ENCODE peak calls at places on chromosomes 11 and 22, in nine cellular contexts. One of them, this sample, is unnamed.

GRCh38 chr11:127037001-127037400 is 36.4 kb upstream of the KIRREL3 start:
- DNase-seq in NCI-H1417: no peak
- DNase-seq in stimulated activated CD4-positive, alpha-beta T cell treated with anti-CD3 and anti-CD28 coated beads, Interleukin-4, amount 100 ng/mL, for 4 hours: no peak
- DNase-seq in bronchial epithelial cell: no peak
- DNase-seq in activated CD4-positive, alpha-beta T cell treated with anti-CD3 and anti-CD28 coated beads, Interleukin-2, amount 50 U/mL, for 1 hour: no peak
- DNase-seq in T47D: no peak
- DNase-seq in neural crest cell: no peak
- DNase-seq in Ammon's horn: no peak
- DNase-seq in SW480: no peak
- DNase-seq in this sample: no peak

GRCh38 chr22:49140921-49141680 is 686.6 kb downstream of the BRD1 start:
- DNase-seq in bronchial epithelial cell: no peak
- DNase-seq in NCI-H1417: no peak
- DNase-seq in neural crest cell: no peak
- DNase-seq in Ammon's horn: no peak
- DNase-seq in SW480: no peak
- DNase-seq in T47D: no peak
- DNase-seq in activated CD4-positive, alpha-beta T cell treated with anti-CD3 and anti-CD28 coated beads, Interleukin-2, amount 50 U/mL, for 1 hour: no peak
- DNase-seq in stimulated activated CD4-positive, alpha-beta T cell treated with anti-CD3 and anti-CD28 coated beads, Interleukin-4, amount 100 ng/mL, for 4 hours: no peak
- DNase-seq in this sample: no peak

GRCh38 chr22:32245042-32245441 is 10.1 kb downstream of the SLC5A4 start:
- DNase-seq in T47D: no peak
- DNase-seq in SW480: peak
- DNase-seq in stimulated activated CD4-positive, alpha-beta T cell treated with anti-CD3 and anti-CD28 coated beads, Interleukin-4, amount 100 ng/mL, for 4 hours: no peak
- DNase-seq in Ammon's horn: no peak
- DNase-seq in bronchial epithelial cell: no peak
- DNase-seq in neural crest cell: no peak
- DNase-seq in NCI-H1417: no peak
- DNase-seq in activated CD4-positive, alpha-beta T cell treated with anti-CD3 and anti-CD28 coated beads, Interleukin-2, amount 50 U/mL, for 1 hour: no peak
- DNase-seq in this sample: no peak

GRCh38 chr11:111764621-111765020 is 1.6 kb downstream of the PPP2R1B start:
- DNase-seq in bronchial epithelial cell: no peak
- DNase-seq in NCI-H1417: no peak
- DNase-seq in T47D: no peak
- DNase-seq in SW480: no peak
- DNase-seq in Ammon's horn: no peak
- DNase-seq in activated CD4-positive, alpha-beta T cell treated with anti-CD3 and anti-CD28 coated beads, Interleukin-2, amount 50 U/mL, for 1 hour: no peak
- DNase-seq in neural crest cell: no peak
- DNase-seq in stimulated activated CD4-positive, alpha-beta T cell treated with anti-CD3 and anti-CD28 coated beads, Interleukin-4, amount 100 ng/mL, for 4 hours: no peak
- DNase-seq in this sample: no peak

GRCh38 chr22:20652130-20652529 is 121.8 kb upstream of the SERPIND1 start:
- DNase-seq in stimulated activated CD4-positive, alpha-beta T cell treated with anti-CD3 and anti-CD28 coated beads, Interleukin-4, amount 100 ng/mL, for 4 hours: no peak
- DNase-seq in NCI-H1417: no peak
- DNase-seq in T47D: no peak
- DNase-seq in activated CD4-positive, alpha-beta T cell treated with anti-CD3 and anti-CD28 coated beads, Interleukin-2, amount 50 U/mL, for 1 hour: no peak
- DNase-seq in SW480: no peak
- DNase-seq in Ammon's horn: no peak
- DNase-seq in neural crest cell: no peak
- DNase-seq in bronchial epithelial cell: no peak
- DNase-seq in this sample: no peak

GRCh38 chr11:292211-293121 is 3.5 kb downstream of the PGGHG start:
- DNase-seq in bronchial epithelial cell: no peak
- DNase-seq in Ammon's horn: no peak
- DNase-seq in T47D: no peak
- DNase-seq in SW480: no peak
- DNase-seq in NCI-H1417: no peak
- DNase-seq in neural crest cell: no peak
- DNase-seq in stimulated activated CD4-positive, alpha-beta T cell treated with anti-CD3 and anti-CD28 coated beads, Interleukin-4, amount 100 ng/mL, for 4 hours: no peak
- DNase-seq in activated CD4-positive, alpha-beta T cell treated with anti-CD3 and anti-CD28 coated beads, Interleukin-2, amount 50 U/mL, for 1 hour: no peak
- DNase-seq in this sample: no peak

GRCh38 chr11:50170115-50170514 is 137.4 kb downstream of the OR4C45 start:
- DNase-seq in Ammon's horn: no peak
- DNase-seq in bronchial epithelial cell: no peak
- DNase-seq in SW480: no peak
- DNase-seq in neural crest cell: no peak
- DNase-seq in T47D: no peak
- DNase-seq in stimulated activated CD4-positive, alpha-beta T cell treated with anti-CD3 and anti-CD28 coated beads, Interleukin-4, amount 100 ng/mL, for 4 hours: no peak
- DNase-seq in NCI-H1417: no peak
- DNase-seq in activated CD4-positive, alpha-beta T cell treated with anti-CD3 and anti-CD28 coated beads, Interleukin-2, amount 50 U/mL, for 1 hour: no peak
- DNase-seq in this sample: no peak

GRCh38 chr11:210122-210802 is 2.8 kb downstream of the RIC8A start:
- DNase-seq in neural crest cell: no peak
- DNase-seq in activated CD4-positive, alpha-beta T cell treated with anti-CD3 and anti-CD28 coated beads, Interleukin-2, amount 50 U/mL, for 1 hour: no peak
- DNase-seq in stimulated activated CD4-positive, alpha-beta T cell treated with anti-CD3 and anti-CD28 coated beads, Interleukin-4, amount 100 ng/mL, for 4 hours: no peak
- DNase-seq in Ammon's horn: no peak
- DNase-seq in bronchial epithelial cell: peak
- DNase-seq in SW480: no peak
- DNase-seq in T47D: no peak
- DNase-seq in NCI-H1417: no peak
- DNase-seq in this sample: peak

GRCh38 chr11:107931206-107931605 is 3.0 kb downstream of the RAB39A start:
- DNase-seq in stimulated activated CD4-positive, alpha-beta T cell treated with anti-CD3 and anti-CD28 coated beads, Interleukin-4, amount 100 ng/mL, for 4 hours: no peak
- DNase-seq in Ammon's horn: no peak
- DNase-seq in SW480: no peak
- DNase-seq in T47D: no peak
- DNase-seq in activated CD4-positive, alpha-beta T cell treated with anti-CD3 and anti-CD28 coated beads, Interleukin-2, amount 50 U/mL, for 1 hour: no peak
- DNase-seq in neural crest cell: no peak
- DNase-seq in bronchial epithelial cell: peak
- DNase-seq in NCI-H1417: no peak
- DNase-seq in this sample: no peak

GRCh38 chr22:19693981-19694670 is 20.2 kb upstream of the SEPTIN5 start:
- DNase-seq in stimulated activated CD4-positive, alpha-beta T cell treated with anti-CD3 and anti-CD28 coated beads, Interleukin-4, amount 100 ng/mL, for 4 hours: no peak
- DNase-seq in neural crest cell: no peak
- DNase-seq in bronchial epithelial cell: no peak
- DNase-seq in activated CD4-positive, alpha-beta T cell treated with anti-CD3 and anti-CD28 coated beads, Interleukin-2, amount 50 U/mL, for 1 hour: no peak
- DNase-seq in Ammon's horn: no peak
- DNase-seq in NCI-H1417: no peak
- DNase-seq in SW480: no peak
- DNase-seq in T47D: no peak
- DNase-seq in this sample: no peak

GRCh38 chr22:22072169-22072836 is 89.7 kb upstream of the TOP3B start:
- DNase-seq in Ammon's horn: no peak
- DNase-seq in bronchial epithelial cell: no peak
- DNase-seq in activated CD4-positive, alpha-beta T cell treated with anti-CD3 and anti-CD28 coated beads, Interleukin-2, amount 50 U/mL, for 1 hour: no peak
- DNase-seq in T47D: no peak
- DNase-seq in SW480: no peak
- DNase-seq in stimulated activated CD4-positive, alpha-beta T cell treated with anti-CD3 and anti-CD28 coated beads, Interleukin-4, amount 100 ng/mL, for 4 hours: no peak
- DNase-seq in neural crest cell: no peak
- DNase-seq in NCI-H1417: no peak
- DNase-seq in this sample: no peak

GRCh38 chr11:45800261-45800660 is 4.7 kb upstream of the SLC35C1 start:
- DNase-seq in activated CD4-positive, alpha-beta T cell treated with anti-CD3 and anti-CD28 coated beads, Interleukin-2, amount 50 U/mL, for 1 hour: no peak
- DNase-seq in Ammon's horn: no peak
- DNase-seq in stimulated activated CD4-positive, alpha-beta T cell treated with anti-CD3 and anti-CD28 coated beads, Interleukin-4, amount 100 ng/mL, for 4 hours: no peak
- DNase-seq in neural crest cell: no peak
- DNase-seq in NCI-H1417: no peak
- DNase-seq in bronchial epithelial cell: no peak
- DNase-seq in SW480: no peak
- DNase-seq in T47D: no peak
- DNase-seq in this sample: no peak

GRCh38 chr11:65150513-65151271 is 16.4 kb upstream of the SYVN1 start:
- DNase-seq in NCI-H1417: peak
- DNase-seq in Ammon's horn: peak
- DNase-seq in activated CD4-positive, alpha-beta T cell treated with anti-CD3 and anti-CD28 coated beads, Interleukin-2, amount 50 U/mL, for 1 hour: no peak
- DNase-seq in neural crest cell: no peak
- DNase-seq in SW480: peak
- DNase-seq in bronchial epithelial cell: peak
- DNase-seq in T47D: peak
- DNase-seq in stimulated activated CD4-positive, alpha-beta T cell treated with anti-CD3 and anti-CD28 coated beads, Interleukin-4, amount 100 ng/mL, for 4 hours: no peak
- DNase-seq in this sample: no peak

GRCh38 chr11:47020793-47021624 is 84.4 kb downstream of the CSTPP1 start:
- DNase-seq in stimulated activated CD4-positive, alpha-beta T cell treated with anti-CD3 and anti-CD28 coated beads, Interleukin-4, amount 100 ng/mL, for 4 hours: no peak
- DNase-seq in activated CD4-positive, alpha-beta T cell treated with anti-CD3 and anti-CD28 coated beads, Interleukin-2, amount 50 U/mL, for 1 hour: no peak
- DNase-seq in bronchial epithelial cell: no peak
- DNase-seq in T47D: no peak
- DNase-seq in Ammon's horn: no peak
- DNase-seq in SW480: no peak
- DNase-seq in NCI-H1417: peak
- DNase-seq in neural crest cell: no peak
- DNase-seq in this sample: no peak

GRCh38 chr11:82714346-82715174 is 19.1 kb downstream of the FAM181B start:
- DNase-seq in NCI-H1417: no peak
- DNase-seq in Ammon's horn: no peak
- DNase-seq in neural crest cell: no peak
- DNase-seq in stimulated activated CD4-positive, alpha-beta T cell treated with anti-CD3 and anti-CD28 coated beads, Interleukin-4, amount 100 ng/mL, for 4 hours: no peak
- DNase-seq in T47D: no peak
- DNase-seq in bronchial epithelial cell: no peak
- DNase-seq in SW480: no peak
- DNase-seq in activated CD4-positive, alpha-beta T cell treated with anti-CD3 and anti-CD28 coated beads, Interleukin-2, amount 50 U/mL, for 1 hour: no peak
- DNase-seq in this sample: no peak

GRCh38 chr22:49028111-49028510 is 799.6 kb downstream of the BRD1 start:
- DNase-seq in Ammon's horn: no peak
- DNase-seq in bronchial epithelial cell: no peak
- DNase-seq in activated CD4-positive, alpha-beta T cell treated with anti-CD3 and anti-CD28 coated beads, Interleukin-2, amount 50 U/mL, for 1 hour: no peak
- DNase-seq in T47D: no peak
- DNase-seq in NCI-H1417: no peak
- DNase-seq in neural crest cell: no peak
- DNase-seq in SW480: no peak
- DNase-seq in stimulated activated CD4-positive, alpha-beta T cell treated with anti-CD3 and anti-CD28 coated beads, Interleukin-4, amount 100 ng/mL, for 4 hours: no peak
- DNase-seq in this sample: no peak

GRCh38 chr11:80103149-80103859 is 662.5 kb upstream of the TENM4 start:
- DNase-seq in neural crest cell: no peak
- DNase-seq in stimulated activated CD4-positive, alpha-beta T cell treated with anti-CD3 and anti-CD28 coated beads, Interleukin-4, amount 100 ng/mL, for 4 hours: no peak
- DNase-seq in T47D: no peak
- DNase-seq in SW480: peak
- DNase-seq in Ammon's horn: no peak
- DNase-seq in activated CD4-positive, alpha-beta T cell treated with anti-CD3 and anti-CD28 coated beads, Interleukin-2, amount 50 U/mL, for 1 hour: no peak
- DNase-seq in NCI-H1417: no peak
- DNase-seq in bronchial epithelial cell: peak
- DNase-seq in this sample: no peak

GRCh38 chr11:134024420-134025085 is 44.3 kb upstream of the JAM3 start:
- DNase-seq in SW480: no peak
- DNase-seq in T47D: no peak
- DNase-seq in neural crest cell: no peak
- DNase-seq in activated CD4-positive, alpha-beta T cell treated with anti-CD3 and anti-CD28 coated beads, Interleukin-2, amount 50 U/mL, for 1 hour: no peak
- DNase-seq in stimulated activated CD4-positive, alpha-beta T cell treated with anti-CD3 and anti-CD28 coated beads, Interleukin-4, amount 100 ng/mL, for 4 hours: no peak
- DNase-seq in NCI-H1417: peak
- DNase-seq in Ammon's horn: no peak
- DNase-seq in bronchial epithelial cell: peak
- DNase-seq in this sample: no peak

GRCh38 chr11:132576706-132577105 is 955.6 kb downstream of the OPCML start:
- DNase-seq in NCI-H1417: no peak
- DNase-seq in bronchial epithelial cell: peak
- DNase-seq in Ammon's horn: no peak
- DNase-seq in activated CD4-positive, alpha-beta T cell treated with anti-CD3 and anti-CD28 coated beads, Interleukin-2, amount 50 U/mL, for 1 hour: no peak
- DNase-seq in T47D: no peak
- DNase-seq in stimulated activated CD4-positive, alpha-beta T cell treated with anti-CD3 and anti-CD28 coated beads, Interleukin-4, amount 100 ng/mL, for 4 hours: no peak
- DNase-seq in neural crest cell: no peak
- DNase-seq in SW480: peak
- DNase-seq in this sample: peak

GRCh38 chr11:120022617-120023016 is 115.3 kb downstream of the TRIM29 start:
- DNase-seq in neural crest cell: no peak
- DNase-seq in SW480: no peak
- DNase-seq in stimulated activated CD4-positive, alpha-beta T cell treated with anti-CD3 and anti-CD28 coated beads, Interleukin-4, amount 100 ng/mL, for 4 hours: no peak
- DNase-seq in T47D: no peak
- DNase-seq in Ammon's horn: no peak
- DNase-seq in activated CD4-positive, alpha-beta T cell treated with anti-CD3 and anti-CD28 coated beads, Interleukin-2, amount 50 U/mL, for 1 hour: no peak
- DNase-seq in NCI-H1417: no peak
- DNase-seq in bronchial epithelial cell: no peak
- DNase-seq in this sample: no peak

GRCh38 chr11:95088946-95089619 is 563 bp upstream of the ENDOD1 start:
- DNase-seq in NCI-H1417: no peak
- DNase-seq in neural crest cell: no peak
- DNase-seq in bronchial epithelial cell: no peak
- DNase-seq in T47D: no peak
- DNase-seq in SW480: peak
- DNase-seq in stimulated activated CD4-positive, alpha-beta T cell treated with anti-CD3 and anti-CD28 coated beads, Interleukin-4, amount 100 ng/mL, for 4 hours: no peak
- DNase-seq in activated CD4-positive, alpha-beta T cell treated with anti-CD3 and anti-CD28 coated beads, Interleukin-2, amount 50 U/mL, for 1 hour: no peak
- DNase-seq in Ammon's horn: no peak
- DNase-seq in this sample: no peak

GRCh38 chr22:35539910-35540599 is 576 bp upstream of the RASD2 start:
- DNase-seq in Ammon's horn: peak
- DNase-seq in activated CD4-positive, alpha-beta T cell treated with anti-CD3 and anti-CD28 coated beads, Interleukin-2, amount 50 U/mL, for 1 hour: peak
- DNase-seq in NCI-H1417: peak
- DNase-seq in T47D: peak
- DNase-seq in bronchial epithelial cell: no peak
- DNase-seq in SW480: no peak
- DNase-seq in neural crest cell: peak
- DNase-seq in stimulated activated CD4-positive, alpha-beta T cell treated with anti-CD3 and anti-CD28 coated beads, Interleukin-4, amount 100 ng/mL, for 4 hours: peak
- DNase-seq in this sample: no peak

GRCh38 chr11:88508808-88509581 is 171.5 kb upstream of the CTSC start:
- DNase-seq in NCI-H1417: peak
- DNase-seq in stimulated activated CD4-positive, alpha-beta T cell treated with anti-CD3 and anti-CD28 coated beads, Interleukin-4, amount 100 ng/mL, for 4 hours: peak
- DNase-seq in bronchial epithelial cell: no peak
- DNase-seq in Ammon's horn: no peak
- DNase-seq in neural crest cell: peak
- DNase-seq in T47D: no peak
- DNase-seq in SW480: no peak
- DNase-seq in activated CD4-positive, alpha-beta T cell treated with anti-CD3 and anti-CD28 coated beads, Interleukin-2, amount 50 U/mL, for 1 hour: no peak
- DNase-seq in this sample: no peak

GRCh38 chr11:78742430-78742829 is 167.8 kb upstream of the NARS2 start:
- DNase-seq in bronchial epithelial cell: peak
- DNase-seq in stimulated activated CD4-positive, alpha-beta T cell treated with anti-CD3 and anti-CD28 coated beads, Interleukin-4, amount 100 ng/mL, for 4 hours: no peak
- DNase-seq in neural crest cell: no peak
- DNase-seq in T47D: peak
- DNase-seq in NCI-H1417: peak
- DNase-seq in SW480: no peak
- DNase-seq in activated CD4-positive, alpha-beta T cell treated with anti-CD3 and anti-CD28 coated beads, Interleukin-2, amount 50 U/mL, for 1 hour: no peak
- DNase-seq in Ammon's horn: peak
- DNase-seq in this sample: no peak